ENCODE peak calls at places on chromosomes 12 and 14, in ten cellular contexts. J, M, U, H, C, N, D, I, X and F are unnamed samples.

GRCh38 chr12:1870086-1870485 is 48.4 kb downstream of the CACNA2D4 start:
- DNase-seq in D (no peak), N (no peak), C (no peak), X (no peak), H (no peak), J (no peak), I (peak), U (no peak), M (no peak), F (no peak)

GRCh38 chr12:3761116-3761770 is 8.3 kb upstream of the CRACR2A start:
- DNase-seq in U (no peak), N (no peak), M (no peak), H (no peak), X (no peak), C (no peak), D (no peak), J (no peak), I (no peak), F (no peak)

GRCh38 chr12:14207946-14208612 is 157.4 kb upstream of the ATF7IP start:
- DNase-seq in H (peak), U (no peak), C (no peak), N (no peak), D (no peak), I (no peak), J (no peak), M (no peak), X (no peak), F (no peak)

GRCh38 chr12:20646239-20646827 is 48.8 kb upstream of the SLCO1C1 start:
- DNase-seq in C (peak), X (no peak), D (no peak), U (no peak), N (peak), H (no peak), I (no peak), M (peak), J (no peak), F (no peak)

GRCh38 chr12:132222096-132222807 is 78.0 kb downstream of the NOC4L start:
- DNase-seq in C (peak), U (no peak), D (no peak), H (peak), M (peak), I (no peak), N (no peak), J (no peak), X (no peak), F (no peak)

GRCh38 chr14:91058017-91058675 is 2.3 kb downstream of the RPS6KA5 start:
- DNase-seq in I (no peak), X (no peak), M (no peak), H (no peak), C (no peak), D (no peak), N (no peak), J (no peak), U (no peak), F (no peak)

GRCh38 chr12:2295941-2296461 is 243.2 kb downstream of the CACNA1C start:
- DNase-seq in N (peak), U (no peak), J (no peak), D (no peak), C (peak), X (no peak), I (no peak), M (peak), H (no peak), F (no peak)

GRCh38 chr12:122021822-122022392 is at the start of gene BCL7A:
- DNase-seq in N (peak), C (peak), D (peak), H (peak), I (no peak), M (peak), X (no peak), J (peak), U (no peak), F (peak)

GRCh38 chr12:95608252-95609033 is 57.2 kb upstream of the USP44 start:
- DNase-seq in D (no peak), I (peak), H (peak), M (peak), X (peak), J (no peak), C (peak), U (no peak), N (no peak), F (peak)

GRCh38 chr12:58502857-58503256 is 417.4 kb downstream of the LRIG3 start:
- DNase-seq in H (no peak), J (no peak), D (no peak), N (no peak), C (peak), U (no peak), X (no peak), I (no peak), M (no peak), F (no peak)

GRCh38 chr12:52645982-52646381 is 6.0 kb downstream of the KRT2 start:
- DNase-seq in C (no peak), U (no peak), J (no peak), M (no peak), X (no peak), N (no peak), H (no peak), D (no peak), I (peak), F (no peak)

GRCh38 chr12:42216737-42217136 is 21.3 kb downstream of the YAF2 start:
- DNase-seq in N (no peak), I (no peak), D (no peak), U (no peak), H (no peak), C (no peak), M (no peak), X (no peak), J (no peak), F (no peak)

GRCh38 chr14:44959538-44959937 is 2.2 kb downstream of the KLHL28 start:
- DNase-seq in M (no peak), I (no peak), N (no peak), D (no peak), J (no peak), X (no peak), H (no peak), U (no peak), C (no peak), F (no peak)

GRCh38 chr12:11664101-11664500 is 14.6 kb downstream of the ETV6 start:
- DNase-seq in X (no peak), N (no peak), C (no peak), I (no peak), U (no peak), H (no peak), M (no peak), D (no peak), J (no peak), F (no peak)

GRCh38 chr14:95956601-95957460 is 80.2 kb downstream of the TUNAR start:
- DNase-seq in I (no peak), D (no peak), N (no peak), X (no peak), M (no peak), U (no peak), H (no peak), C (no peak), J (no peak), F (no peak)

GRCh38 chr14:64234877-64235651 is 59.1 kb downstream of the ESR2 start:
- DNase-seq in N (peak), H (peak), X (no peak), U (no peak), I (no peak), J (no peak), M (no peak), C (peak), D (peak), F (peak)

GRCh38 chr14:23469127-23469905 is at the start of gene NGDN:
- DNase-seq in H (peak), X (peak), D (peak), N (peak), I (peak), U (peak), C (peak), J (peak), M (peak), F (peak)
- TF ChIP-seq POLR2A in H (no peak), X (peak), D (peak), N (peak), I (peak), U (peak), C (peak), J (peak), M (peak), F (peak)

DNA sequence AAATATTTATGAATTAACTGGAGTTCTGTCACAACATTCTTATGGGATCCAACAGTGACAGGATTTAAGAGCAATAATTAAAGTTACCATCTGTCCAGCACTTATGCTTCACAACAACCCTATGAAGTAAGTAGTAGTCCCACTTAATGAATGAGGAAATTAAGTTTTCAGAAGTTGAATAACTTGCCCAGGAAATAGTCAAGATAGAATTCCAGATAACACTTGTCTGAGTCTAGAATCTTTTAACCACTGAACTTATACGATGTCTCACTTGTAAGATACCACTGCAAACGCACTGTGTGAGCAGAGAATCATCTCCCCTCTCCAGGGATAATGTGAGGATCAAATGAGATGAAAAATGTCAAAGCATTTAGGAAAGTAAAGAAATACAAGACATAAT is 3.3 kb upstream of the TTC9 start:
- DNase-seq in U (no peak), J (no peak), M (no peak), X (no peak), H (no peak), I (no peak), C (no peak), D (no peak), N (no peak), F (no peak)
- TF ChIP-seq POLR2A in U (no peak), J (no peak), M (no peak), X (no peak), H (no peak), I (no peak), C (no peak), D (no peak), N (no peak), F (no peak)

DNA sequence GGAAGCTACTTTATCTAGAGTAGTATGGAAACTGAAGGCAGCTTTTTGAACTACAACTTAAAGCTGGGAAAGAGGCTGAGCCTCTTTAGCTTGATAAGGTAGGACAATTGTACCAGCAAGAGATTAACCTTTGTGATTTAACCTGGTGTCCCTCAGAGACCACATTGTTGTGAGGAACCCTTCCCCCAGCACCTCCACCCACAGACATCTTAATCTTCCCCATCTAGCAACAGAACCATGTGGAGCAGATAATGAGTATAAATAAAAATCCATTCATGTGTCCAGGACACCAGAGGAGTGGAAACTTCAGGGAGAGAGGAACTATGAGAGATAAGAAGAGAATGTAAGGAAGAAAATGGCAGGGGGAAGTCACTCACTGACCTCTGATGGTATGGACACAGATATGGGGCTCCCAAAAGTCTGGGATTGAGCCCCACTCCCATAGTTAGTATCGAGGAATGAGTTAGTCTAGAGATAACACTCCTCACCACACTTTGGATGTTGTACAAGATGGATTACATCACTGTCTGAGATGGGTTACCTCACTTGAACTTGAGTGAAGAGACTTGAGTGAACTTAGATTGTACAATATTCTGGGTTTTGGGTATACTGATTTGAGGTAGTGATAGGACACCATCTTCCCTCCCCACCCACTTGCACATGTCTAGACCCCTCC is 33.9 kb upstream of the SLC38A2 start:
- DNase-seq in D (no peak), I (no peak), H (no peak), C (no peak), J (no peak), N (no peak), M (no peak), U (no peak), X (no peak), F (no peak)
- TF ChIP-seq POLR2A in D (no peak), I (no peak), H (no peak), C (no peak), J (no peak), N (no peak), M (no peak), U (no peak), X (no peak), F (no peak)

DNA sequence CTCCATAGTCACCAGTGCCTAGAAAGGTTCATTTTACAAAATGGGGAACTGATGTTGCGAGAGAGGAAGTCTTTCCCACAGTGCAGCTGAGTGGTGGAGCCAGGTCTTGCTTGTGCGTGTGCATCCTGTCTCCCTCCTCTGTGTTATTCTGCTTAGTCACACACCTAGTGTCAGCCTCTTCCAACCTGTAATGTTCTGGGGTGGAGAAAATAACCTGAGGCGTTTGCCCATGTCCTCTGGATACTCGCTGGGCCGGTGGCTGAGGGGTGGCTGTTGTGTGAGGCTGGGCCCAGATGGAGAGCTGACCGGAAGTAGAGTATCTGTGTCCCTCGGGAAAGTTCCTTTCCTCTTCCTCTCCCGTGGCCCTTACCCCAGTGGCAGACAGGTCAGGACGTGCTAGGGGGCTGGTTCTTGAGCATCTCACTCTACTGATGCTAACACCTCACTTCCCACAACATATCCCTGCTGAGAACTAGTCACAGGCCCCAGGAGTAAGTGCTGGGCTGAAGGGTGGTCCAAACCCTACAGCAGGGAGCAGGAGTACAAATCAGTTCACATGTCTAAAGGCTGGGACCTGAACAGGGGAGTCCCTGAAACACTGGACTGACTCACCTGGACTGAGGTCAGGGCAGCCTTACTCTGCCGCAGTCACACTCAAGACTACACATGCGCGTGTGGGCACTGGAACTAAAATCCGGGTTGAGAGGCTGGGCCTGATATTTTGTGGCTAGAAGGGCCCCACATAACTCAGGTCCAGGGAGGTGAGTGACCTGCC is 7.0 kb downstream of the MLF2 start:
- DNase-seq in X (no peak), I (no peak), H (peak), J (no peak), D (no peak), C (no peak), U (no peak), N (no peak), M (no peak), F (no peak)
- TF ChIP-seq POLR2A in X (no peak), I (no peak), H (no peak), J (no peak), D (no peak), C (no peak), U (no peak), N (no peak), M (no peak), F (no peak)

DNA sequence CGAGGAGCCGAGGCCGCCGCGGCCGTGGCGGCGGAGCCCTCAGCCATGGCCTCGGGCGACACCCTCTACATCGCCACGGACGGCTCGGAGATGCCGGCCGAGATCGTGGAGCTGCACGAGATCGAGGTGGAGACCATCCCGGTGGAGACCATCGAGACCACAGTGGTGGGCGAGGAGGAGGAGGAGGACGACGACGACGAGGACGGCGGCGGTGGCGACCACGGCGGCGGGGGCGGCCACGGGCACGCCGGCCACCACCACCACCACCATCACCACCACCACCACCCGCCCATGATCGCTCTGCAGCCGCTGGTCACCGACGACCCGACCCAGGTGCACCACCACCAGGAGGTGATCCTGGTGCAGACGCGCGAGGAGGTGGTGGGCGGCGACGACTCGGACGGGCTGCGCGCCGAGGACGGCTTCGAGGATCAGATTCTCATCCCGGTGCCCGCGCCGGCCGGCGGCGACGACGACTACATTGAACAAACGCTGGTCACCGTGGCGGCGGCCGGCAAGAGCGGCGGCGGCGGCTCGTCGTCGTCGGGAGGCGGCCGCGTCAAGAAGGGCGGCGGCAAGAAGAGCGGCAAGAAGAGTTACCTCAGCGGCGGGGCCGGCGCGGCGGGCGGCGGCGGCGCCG is 376 bp downstream of the YY1 start:
- DNase-seq in C (no peak), X (peak), N (no peak), I (no peak), D (no peak), U (peak), M (no peak), H (peak), J (peak), F (peak)
- TF ChIP-seq POLR2A in C (no peak), X (no peak), N (no peak), I (no peak), D (no peak), U (no peak), M (no peak), H (no peak), J (no peak), F (no peak)

DNA sequence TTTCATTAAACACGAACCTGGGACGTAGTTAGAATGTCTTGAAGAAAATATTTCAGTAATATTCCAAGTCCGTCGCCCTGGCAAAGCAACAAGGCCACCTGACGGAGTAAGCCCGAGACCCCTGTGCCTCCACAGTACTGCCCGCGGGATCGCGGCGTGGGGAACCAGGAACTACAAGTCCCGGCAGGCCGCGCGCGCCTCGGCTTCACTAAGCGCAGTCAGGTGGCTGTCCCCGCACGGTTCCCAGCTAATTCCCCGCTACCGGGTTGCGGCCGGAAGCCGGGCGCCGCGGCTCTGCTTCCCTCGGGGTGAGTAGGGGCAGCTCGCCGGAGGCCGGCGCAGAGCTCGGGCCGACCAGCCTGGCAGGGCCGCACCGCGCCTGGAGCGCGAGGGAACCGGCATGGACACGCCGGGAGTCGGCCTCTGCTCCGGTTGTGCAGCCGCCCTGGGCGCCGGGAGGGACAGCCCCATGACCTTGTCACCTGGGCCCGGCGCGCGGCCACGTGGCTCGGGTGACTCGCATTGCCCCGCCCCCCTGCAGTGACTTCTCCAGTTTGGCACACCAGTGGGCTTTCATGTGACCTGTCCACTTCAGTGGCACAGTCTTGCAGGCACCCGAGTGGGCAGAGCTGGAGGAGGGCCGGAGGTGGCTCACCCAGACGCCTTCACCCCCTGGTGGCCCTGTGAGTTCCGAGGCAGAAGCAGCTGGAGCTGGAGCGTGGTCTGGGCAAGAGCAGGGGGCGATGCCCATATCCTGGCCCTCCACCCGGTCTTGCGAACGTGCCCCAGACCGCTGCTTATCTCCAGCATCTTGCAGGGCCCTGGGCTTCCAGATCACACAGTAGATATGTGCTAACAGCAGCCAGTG is at the start of gene ADCK1:
- DNase-seq in I (peak), H (peak), X (peak), M (peak), J (peak), U (peak), C (peak), D (peak), N (peak), F (peak)
- TF ChIP-seq POLR2A in I (peak), H (peak), X (no peak), M (peak), J (peak), U (no peak), C (no peak), D (no peak), N (peak), F (no peak)

GRCh38 chr14:31561155-31561846 is at the start of gene NUBPL:
- DNase-seq in X (peak), U (peak), I (peak), C (peak), N (peak), M (peak), H (peak), J (peak), D (peak), F (peak)
- TF ChIP-seq POLR2A in X (no peak), U (peak), I (peak), C (peak), N (peak), M (peak), H (peak), J (peak), D (peak), F (peak)

GRCh38 chr14:55107766-55108554 is 21.1 kb upstream of the LGALS3 start:
- DNase-seq in D (peak), H (peak), N (peak), J (peak), U (peak), M (peak), C (peak), X (peak), I (peak), F (peak)
- TF ChIP-seq POLR2A in D (peak), H (no peak), N (no peak), J (peak), U (peak), M (no peak), C (peak), X (peak), I (peak), F (peak)